ENCODE peak calls at places on chromosomes 7 and 10, in six cellular contexts. One of them, this sample, is unnamed.

GRCh38 chr10:15859865-15860691 is at the start of gene MINDY3:
- DNase-seq in IMR-90: peak; percentile 74
- DNase-seq in trophoblast cell: peak; percentile 85
- DNase-seq in mesenchymal stem cell: peak; percentile 74
- DNase-seq in H1: peak; percentile 74
- DNase-seq in mesendoderm: peak; percentile 85
- DNase-seq in this sample: peak; percentile 40

GRCh38 chr10:9339702-9340101 is 1285.2 kb downstream of the GATA3 start:
- DNase-seq in mesenchymal stem cell: peak; percentile 14
- DNase-seq in mesendoderm: peak; percentile 91
- DNase-seq in IMR-90: no peak
- DNase-seq in trophoblast cell: no peak
- DNase-seq in H1: no peak
- DNase-seq in this sample: no peak

GRCh38 chr7:77995717-77996116 is 197.1 kb downstream of the PHTF2 start:
- DNase-seq in IMR-90: peak; percentile 24
- DNase-seq in H1: no peak
- DNase-seq in trophoblast cell: no peak
- DNase-seq in mesenchymal stem cell: no peak
- DNase-seq in mesendoderm: peak; percentile 70
- DNase-seq in this sample: no peak

GRCh38 chr7:113199841-113200240 is 81.5 kb upstream of the SMIM30 start:
- DNase-seq in mesenchymal stem cell: no peak
- DNase-seq in H1: no peak
- DNase-seq in IMR-90: peak; percentile 82
- DNase-seq in mesendoderm: no peak
- DNase-seq in trophoblast cell: no peak
- DNase-seq in this sample: no peak

GRCh38 chr7:91344248-91344647 is 80.0 kb downstream of the FZD1 start:
- DNase-seq in IMR-90: no peak
- DNase-seq in trophoblast cell: no peak
- DNase-seq in H1: no peak
- DNase-seq in mesendoderm: no peak
- DNase-seq in mesenchymal stem cell: no peak
- DNase-seq in this sample: no peak

GRCh38 chr10:109264004-109264403 is 659.3 kb downstream of the XPNPEP1 start:
- DNase-seq in mesenchymal stem cell: no peak
- DNase-seq in IMR-90: no peak
- DNase-seq in trophoblast cell: no peak
- DNase-seq in H1: no peak
- DNase-seq in mesendoderm: no peak
- DNase-seq in this sample: no peak

GRCh38 chr7:132226046-132226590 is 350.2 kb downstream of the PLXNA4 start:
- DNase-seq in mesenchymal stem cell: no peak
- DNase-seq in H1: no peak
- DNase-seq in IMR-90: no peak
- DNase-seq in trophoblast cell: no peak
- DNase-seq in mesendoderm: no peak
- DNase-seq in this sample: no peak

GRCh38 chr10:80569131-80569895 is 31.6 kb downstream of the SH2D4B start:
- DNase-seq in trophoblast cell: no peak
- DNase-seq in mesenchymal stem cell: no peak
- DNase-seq in mesendoderm: no peak
- DNase-seq in IMR-90: no peak
- DNase-seq in H1: peak; percentile 10
- DNase-seq in this sample: no peak

GRCh38 chr7:99313204-99313573 is 12.5 kb upstream of the ARPC1A start:
- DNase-seq in mesenchymal stem cell: no peak
- DNase-seq in IMR-90: no peak
- DNase-seq in H1: no peak
- DNase-seq in mesendoderm: no peak
- DNase-seq in trophoblast cell: no peak
- DNase-seq in this sample: no peak

GRCh38 chr10:70780370-70780760 is 4.8 kb downstream of the TBATA start:
- DNase-seq in mesenchymal stem cell: no peak
- DNase-seq in IMR-90: no peak
- DNase-seq in H1: no peak
- DNase-seq in mesendoderm: no peak
- DNase-seq in trophoblast cell: no peak
- DNase-seq in this sample: no peak

GRCh38 chr7:28125381-28126046 is 55.1 kb downstream of the JAZF1 start:
- DNase-seq in H1: no peak
- DNase-seq in mesendoderm: peak; percentile 42
- DNase-seq in IMR-90: no peak
- DNase-seq in trophoblast cell: peak; percentile 39
- DNase-seq in mesenchymal stem cell: no peak
- DNase-seq in this sample: no peak

GRCh38 chr7:30799206-30799975 is 28.2 kb downstream of the MINDY4 start:
- DNase-seq in mesenchymal stem cell: peak; percentile 89
- DNase-seq in trophoblast cell: peak; percentile 9
- DNase-seq in IMR-90: peak; percentile 93
- DNase-seq in H1: peak; percentile 27
- DNase-seq in mesendoderm: peak; percentile 60
- DNase-seq in this sample: no peak

GRCh38 chr7:158017226-158018060 is 570.2 kb downstream of the PTPRN2 start:
- DNase-seq in mesenchymal stem cell: no peak
- DNase-seq in trophoblast cell: no peak
- DNase-seq in IMR-90: no peak
- DNase-seq in mesendoderm: no peak
- DNase-seq in H1: no peak
- DNase-seq in this sample: no peak

GRCh38 chr7:26949319-26949718 is 84.9 kb upstream of the SKAP2 start:
- DNase-seq in H1: no peak
- DNase-seq in mesenchymal stem cell: no peak
- DNase-seq in trophoblast cell: no peak
- DNase-seq in mesendoderm: peak; percentile 74
- DNase-seq in IMR-90: no peak
- DNase-seq in this sample: no peak

GRCh38 chr7:157136372-157136771 is 2.4 kb upstream of the UBE3C start:
- DNase-seq in trophoblast cell: peak; percentile 52
- DNase-seq in H1: no peak
- DNase-seq in mesendoderm: peak; percentile 31
- DNase-seq in IMR-90: peak; percentile 94
- DNase-seq in mesenchymal stem cell: peak; percentile 68
- DNase-seq in this sample: no peak

GRCh38 chr7:49014870-49015269 is 90.5 kb downstream of the CDC14C start:
- DNase-seq in H1: no peak
- DNase-seq in mesendoderm: no peak
- DNase-seq in trophoblast cell: no peak
- DNase-seq in IMR-90: no peak
- DNase-seq in mesenchymal stem cell: no peak
- DNase-seq in this sample: no peak

GRCh38 chr10:78332013-78332412 is 298.4 kb downstream of the RPS24 start:
- DNase-seq in IMR-90: no peak
- DNase-seq in H1: peak; percentile 23
- DNase-seq in mesenchymal stem cell: no peak
- DNase-seq in trophoblast cell: no peak
- DNase-seq in mesendoderm: no peak
- DNase-seq in this sample: no peak

GRCh38 chr10:62348029-62348428 is 26.1 kb upstream of the ZNF365 start:
- DNase-seq in trophoblast cell: peak; percentile 48
- DNase-seq in IMR-90: no peak
- DNase-seq in mesenchymal stem cell: no peak
- DNase-seq in mesendoderm: no peak
- DNase-seq in H1: no peak
- DNase-seq in this sample: no peak

GRCh38 chr10:11179231-11180105 is 161.8 kb downstream of the CELF2 start:
- DNase-seq in trophoblast cell: no peak
- DNase-seq in H1: no peak
- DNase-seq in IMR-90: no peak
- DNase-seq in mesenchymal stem cell: no peak
- DNase-seq in mesendoderm: no peak
- DNase-seq in this sample: no peak

GRCh38 chr7:152336754-152337368 is 98.9 kb downstream of the KMT2C start:
- DNase-seq in trophoblast cell: peak; percentile 61
- DNase-seq in mesenchymal stem cell: peak; percentile 58
- DNase-seq in mesendoderm: peak; percentile 65
- DNase-seq in H1: no peak
- DNase-seq in IMR-90: peak; percentile 48
- DNase-seq in this sample: peak; percentile 6

GRCh38 chr7:152333134-152333533 is 102.7 kb downstream of the KMT2C start:
- DNase-seq in trophoblast cell: no peak
- DNase-seq in mesendoderm: no peak
- DNase-seq in mesenchymal stem cell: no peak
- DNase-seq in H1: no peak
- DNase-seq in IMR-90: no peak
- DNase-seq in this sample: no peak

GRCh38 chr7:152338553-152338952 is 97.2 kb downstream of the KMT2C start:
- DNase-seq in trophoblast cell: no peak
- DNase-seq in mesenchymal stem cell: no peak
- DNase-seq in H1: no peak
- DNase-seq in mesendoderm: no peak
- DNase-seq in IMR-90: peak; percentile 43
- DNase-seq in this sample: no peak

GRCh38 chr7:152330827-152331226 is 105.0 kb downstream of the KMT2C start:
- DNase-seq in H1: no peak
- DNase-seq in mesenchymal stem cell: no peak
- DNase-seq in trophoblast cell: peak; percentile 11
- DNase-seq in IMR-90: no peak
- DNase-seq in mesendoderm: no peak
- DNase-seq in this sample: no peak

GRCh38 chr7:152335900-152336571 is 99.8 kb downstream of the KMT2C start:
- DNase-seq in mesendoderm: no peak
- DNase-seq in IMR-90: no peak
- DNase-seq in trophoblast cell: no peak
- DNase-seq in H1: no peak
- DNase-seq in mesenchymal stem cell: peak; percentile 48
- DNase-seq in this sample: no peak
- H3K4me3 ChIP-seq in mesendoderm: no peak overlapping the region
- H3K4me3 ChIP-seq in IMR-90: no peak overlapping the region
- H3K4me3 ChIP-seq in trophoblast cell: no peak overlapping the region
- H3K4me3 ChIP-seq in H1: no peak overlapping the region
- H3K4me3 ChIP-seq in mesenchymal stem cell: peak overlapping the region; percentile 67
- H3K4me3 ChIP-seq in this sample: no peak overlapping the region

DNA sequence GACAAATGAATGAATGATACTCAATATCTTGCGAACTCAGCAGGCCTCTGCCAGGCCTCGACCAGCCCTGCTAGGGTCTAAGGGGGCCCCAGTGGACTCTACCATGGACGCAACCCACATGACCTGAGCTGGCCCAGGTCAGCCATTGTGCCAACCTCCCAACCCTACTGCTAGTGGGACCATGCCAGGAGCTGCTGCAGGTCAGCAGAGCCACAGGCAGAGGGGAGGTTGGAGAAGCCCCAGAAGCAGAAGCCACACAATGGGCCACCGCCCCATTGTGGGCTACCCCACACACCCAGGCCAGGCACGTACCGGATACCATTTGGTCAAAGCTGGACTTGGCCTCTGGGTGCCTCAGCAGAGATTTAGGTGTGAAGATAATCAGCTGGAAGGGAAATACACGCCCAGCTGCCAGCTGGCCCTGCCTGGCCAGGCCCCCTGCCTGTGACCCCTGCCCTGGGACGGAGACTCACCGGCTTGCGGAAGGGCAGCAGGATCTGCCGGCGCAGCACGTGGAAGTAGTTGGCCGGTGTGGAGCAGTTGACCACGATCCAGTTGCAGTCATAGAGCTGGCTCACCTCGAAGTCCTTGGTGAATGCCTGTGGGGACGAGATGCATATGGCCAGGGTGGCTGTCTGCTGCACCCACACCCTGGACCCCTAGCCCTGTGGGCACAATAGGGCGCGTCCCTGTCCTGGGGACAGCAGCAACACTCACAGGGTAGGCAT is 24.5 kb downstream of the OGDHL start:
- DNase-seq in mesenchymal stem cell: no peak
- DNase-seq in H1: no peak
- DNase-seq in trophoblast cell: no peak
- DNase-seq in mesendoderm: no peak
- DNase-seq in IMR-90: no peak
- DNase-seq in this sample: no peak
- H2AK5ac ChIP-seq in mesenchymal stem cell: no peak overlapping the region
- H2AK5ac ChIP-seq in H1: no peak overlapping the region
- H2AK5ac ChIP-seq in trophoblast cell: no peak overlapping the region
- H2AK5ac ChIP-seq in mesendoderm: no peak overlapping the region
- H2AK5ac ChIP-seq in IMR-90: no peak overlapping the region
- H2AK5ac ChIP-seq in this sample: no peak overlapping the region

DNA sequence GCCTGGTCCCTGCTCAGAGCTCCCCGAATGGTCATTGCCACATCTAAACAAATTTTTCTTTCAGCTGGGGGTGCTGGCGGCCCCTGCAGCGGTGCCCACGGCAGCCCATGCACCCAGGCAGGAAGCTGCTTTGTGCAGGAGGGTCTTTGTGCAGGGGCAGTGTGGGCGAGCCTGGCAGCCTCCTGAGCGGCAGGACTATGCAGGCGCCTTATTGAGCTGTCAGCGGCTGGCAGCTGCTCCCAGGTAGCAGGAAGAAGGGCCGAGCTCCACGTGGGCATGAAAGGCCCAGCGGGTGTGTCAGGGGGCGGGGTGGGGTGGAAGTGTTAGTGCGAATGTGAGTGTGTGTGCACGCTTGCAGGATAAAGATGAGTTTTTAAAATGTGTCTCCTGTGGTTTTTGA is 83.7 kb downstream of the LHPP start:
- DNase-seq in trophoblast cell: no peak
- DNase-seq in H1: no peak
- DNase-seq in mesendoderm: no peak
- DNase-seq in mesenchymal stem cell: no peak
- DNase-seq in IMR-90: no peak
- DNase-seq in this sample: no peak
- H3K4me2 ChIP-seq in trophoblast cell: no peak overlapping the region
- H3K4me2 ChIP-seq in H1: no peak overlapping the region
- H3K4me2 ChIP-seq in mesendoderm: no peak overlapping the region
- H3K4me2 ChIP-seq in mesenchymal stem cell: no peak overlapping the region
- H3K4me2 ChIP-seq in IMR-90: no peak overlapping the region
- H3K4me2 ChIP-seq in this sample: no peak overlapping the region

DNA sequence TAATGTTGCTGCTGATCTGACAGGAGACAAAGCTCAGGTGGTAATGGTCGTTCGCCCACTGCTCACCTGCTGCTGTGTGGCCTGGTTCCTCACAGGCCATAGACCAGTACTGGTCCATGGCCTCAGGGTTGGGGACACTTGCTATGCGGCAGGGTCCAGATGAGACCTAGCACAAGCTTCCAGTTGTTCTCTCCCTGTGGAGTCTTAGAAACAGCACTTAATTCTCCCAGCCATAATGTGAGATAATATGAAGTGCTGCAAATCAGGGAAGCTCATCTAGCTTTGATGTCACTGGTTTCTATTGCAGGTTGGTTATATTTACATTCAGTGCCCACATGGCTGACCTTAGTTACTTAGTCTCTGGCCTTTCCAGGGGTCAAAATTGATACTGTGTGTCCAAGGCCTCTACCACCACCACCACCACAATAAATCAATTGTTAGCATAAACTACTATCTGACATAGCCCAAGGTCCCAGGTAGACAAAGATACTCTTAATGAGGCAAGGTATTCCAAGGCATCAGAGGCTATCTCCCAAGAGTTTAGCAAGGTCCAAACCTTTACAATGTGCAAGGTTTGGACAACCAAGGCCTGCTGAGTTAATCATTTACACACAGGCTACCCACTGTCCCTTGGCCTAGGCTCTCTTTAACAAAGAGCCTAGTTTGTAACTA is 11.0 kb downstream of the AGBL3 start:
- DNase-seq in trophoblast cell: no peak
- DNase-seq in mesenchymal stem cell: no peak
- DNase-seq in mesendoderm: no peak
- DNase-seq in H1: no peak
- DNase-seq in IMR-90: no peak
- DNase-seq in this sample: no peak
- H3K4me3 ChIP-seq in trophoblast cell: no peak overlapping the region
- H3K4me3 ChIP-seq in mesenchymal stem cell: no peak overlapping the region
- H3K4me3 ChIP-seq in mesendoderm: no peak overlapping the region
- H3K4me3 ChIP-seq in H1: no peak overlapping the region
- H3K4me3 ChIP-seq in IMR-90: no peak overlapping the region
- H3K4me3 ChIP-seq in this sample: no peak overlapping the region